ENCODE peak calls at places on chromosomes 2 and 18, in eight cellular contexts. One of them, this sample, is unnamed. For H3K4me1, the result is how much of the 10 kb centered on the place peaks cover.

GRCh38 chr2:152473151-152473857 is 138.3 kb downstream of the FMNL2 start:
- DNase-seq in SK-N-SH: no peak
- DNase-seq in A549: peak
- DNase-seq in MM.1S: no peak
- DNase-seq in PC-9: no peak
- DNase-seq in IMR-90: no peak
- DNase-seq in Karpas-422: no peak
- DNase-seq in mesenchymal stem cell: no peak
- DNase-seq in this sample: no peak

GRCh38 chr2:54927085-54927750 is 123.0 kb downstream of the RTN4 start:
- DNase-seq in IMR-90: no peak
- DNase-seq in MM.1S: no peak
- DNase-seq in SK-N-SH: no peak
- DNase-seq in Karpas-422: no peak
- DNase-seq in PC-9: no peak
- DNase-seq in A549: no peak
- DNase-seq in mesenchymal stem cell: no peak
- DNase-seq in this sample: no peak

GRCh38 chr2:68943581-68944568 is 8.8 kb downstream of the GKN2 start:
- DNase-seq in PC-9: peak
- DNase-seq in Karpas-422: peak
- DNase-seq in A549: peak
- DNase-seq in IMR-90: peak
- DNase-seq in mesenchymal stem cell: peak
- DNase-seq in SK-N-SH: peak
- DNase-seq in MM.1S: peak
- DNase-seq in this sample: peak

GRCh38 chr2:197045115-197045514 is 118.6 kb upstream of the PGAP1 start:
- DNase-seq in MM.1S: no peak
- DNase-seq in SK-N-SH: no peak
- DNase-seq in mesenchymal stem cell: no peak
- DNase-seq in PC-9: no peak
- DNase-seq in Karpas-422: no peak
- DNase-seq in IMR-90: no peak
- DNase-seq in A549: no peak
- DNase-seq in this sample: no peak

GRCh38 chr2:10486601-10487079 is 38.5 kb upstream of the ODC1 start:
- DNase-seq in MM.1S: no peak
- DNase-seq in Karpas-422: no peak
- DNase-seq in IMR-90: no peak
- DNase-seq in A549: no peak
- DNase-seq in mesenchymal stem cell: no peak
- DNase-seq in SK-N-SH: no peak
- DNase-seq in PC-9: no peak
- DNase-seq in this sample: no peak

GRCh38 chr18:72867721-72868665 is at the start of gene NETO1:
- DNase-seq in SK-N-SH: peak
- DNase-seq in IMR-90: no peak
- DNase-seq in PC-9: no peak
- DNase-seq in MM.1S: no peak
- DNase-seq in A549: no peak
- DNase-seq in mesenchymal stem cell: peak
- DNase-seq in Karpas-422: no peak
- DNase-seq in this sample: peak

GRCh38 chr2:129782618-129782960 is 196.9 kb upstream of the RAB6C start:
- DNase-seq in IMR-90: no peak
- DNase-seq in SK-N-SH: peak
- DNase-seq in A549: no peak
- DNase-seq in mesenchymal stem cell: no peak
- DNase-seq in MM.1S: no peak
- DNase-seq in Karpas-422: no peak
- DNase-seq in PC-9: no peak
- DNase-seq in this sample: no peak

GRCh38 chr2:74128206-74128605 is 19.5 kb downstream of the BOLA3 start:
- DNase-seq in PC-9: no peak
- DNase-seq in IMR-90: peak
- DNase-seq in A549: no peak
- DNase-seq in MM.1S: no peak
- DNase-seq in mesenchymal stem cell: peak
- DNase-seq in Karpas-422: no peak
- DNase-seq in SK-N-SH: no peak
- DNase-seq in this sample: peak

GRCh38 chr2:237645261-237645660 is 17.9 kb downstream of the LRRFIP1 start:
- DNase-seq in MM.1S: no peak
- DNase-seq in PC-9: no peak
- DNase-seq in SK-N-SH: no peak
- DNase-seq in mesenchymal stem cell: no peak
- DNase-seq in Karpas-422: no peak
- DNase-seq in A549: no peak
- DNase-seq in IMR-90: no peak
- DNase-seq in this sample: no peak

GRCh38 chr2:222903234-222904220 is 42.7 kb downstream of the ACSL3 start:
- DNase-seq in mesenchymal stem cell: peak
- DNase-seq in IMR-90: peak
- DNase-seq in Karpas-422: peak
- DNase-seq in SK-N-SH: peak
- DNase-seq in MM.1S: peak
- DNase-seq in A549: peak
- DNase-seq in PC-9: peak
- DNase-seq in this sample: peak

GRCh38 chr2:230774348-230774951 is 61.8 kb downstream of the CAB39 start:
- DNase-seq in MM.1S: no peak
- DNase-seq in Karpas-422: no peak
- DNase-seq in mesenchymal stem cell: peak
- DNase-seq in IMR-90: peak
- DNase-seq in PC-9: no peak
- DNase-seq in SK-N-SH: no peak
- DNase-seq in A549: peak
- DNase-seq in this sample: peak

GRCh38 chr2:218375212-218375611 is 6.9 kb upstream of the SLC11A1 start:
- DNase-seq in PC-9: no peak
- DNase-seq in A549: no peak
- DNase-seq in MM.1S: no peak
- DNase-seq in mesenchymal stem cell: peak
- DNase-seq in Karpas-422: no peak
- DNase-seq in SK-N-SH: no peak
- DNase-seq in IMR-90: peak
- DNase-seq in this sample: peak

GRCh38 chr2:125656190-125656589 is 999.8 kb upstream of the GYPC start:
- DNase-seq in PC-9: no peak
- DNase-seq in MM.1S: no peak
- DNase-seq in SK-N-SH: no peak
- DNase-seq in A549: no peak
- DNase-seq in IMR-90: no peak
- DNase-seq in mesenchymal stem cell: no peak
- DNase-seq in Karpas-422: peak
- DNase-seq in this sample: no peak

GRCh38 chr18:22977847-22978701 is 44.9 kb downstream of the RBBP8 start:
- DNase-seq in IMR-90: peak
- DNase-seq in MM.1S: no peak
- DNase-seq in Karpas-422: no peak
- DNase-seq in PC-9: peak
- DNase-seq in mesenchymal stem cell: peak
- DNase-seq in A549: peak
- DNase-seq in SK-N-SH: no peak
- DNase-seq in this sample: peak

GRCh38 chr18:22412502-22412901 is 5.2 kb downstream of the CTAGE1 start:
- DNase-seq in mesenchymal stem cell: no peak
- DNase-seq in PC-9: no peak
- DNase-seq in SK-N-SH: no peak
- DNase-seq in IMR-90: peak
- DNase-seq in A549: no peak
- DNase-seq in MM.1S: no peak
- DNase-seq in Karpas-422: no peak
- DNase-seq in this sample: peak

GRCh38 chr2:170202437-170202836 is 24.5 kb downstream of the MYO3B start:
- DNase-seq in PC-9: no peak
- DNase-seq in A549: no peak
- DNase-seq in mesenchymal stem cell: no peak
- DNase-seq in Karpas-422: no peak
- DNase-seq in MM.1S: no peak
- DNase-seq in SK-N-SH: peak
- DNase-seq in IMR-90: no peak
- DNase-seq in this sample: no peak

DNA sequence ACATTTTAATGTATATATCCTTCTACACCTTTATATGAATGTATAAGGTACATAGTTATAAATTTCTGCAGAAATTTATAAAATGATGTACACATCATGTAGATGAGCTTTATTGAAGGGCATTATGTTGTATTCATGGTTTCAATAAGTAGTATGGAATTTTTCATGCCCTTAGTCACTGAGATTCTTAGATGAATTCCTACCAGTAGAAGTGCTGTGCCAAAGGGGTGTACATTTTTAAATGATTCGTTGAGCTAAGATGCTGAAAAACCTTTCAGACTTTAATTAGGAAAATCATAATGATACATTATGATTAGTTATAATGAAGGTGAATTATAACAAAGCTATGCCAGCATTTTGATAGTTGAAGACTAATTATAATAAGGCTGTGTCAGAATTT is 115.2 kb downstream of the ZNF236 start:
- DNase-seq in A549: no peak
- DNase-seq in IMR-90: peak
- DNase-seq in MM.1S: no peak
- DNase-seq in PC-9: no peak
- DNase-seq in Karpas-422: no peak
- DNase-seq in mesenchymal stem cell: no peak
- DNase-seq in SK-N-SH: no peak
- DNase-seq in this sample: peak
- H3K4me1 ChIP-seq in A549: under half
- H3K4me1 ChIP-seq in IMR-90: under half
- H3K4me1 ChIP-seq in MM.1S: under half
- H3K4me1 ChIP-seq in PC-9: under half
- H3K4me1 ChIP-seq in Karpas-422: under half
- H3K4me1 ChIP-seq in mesenchymal stem cell: under half
- H3K4me1 ChIP-seq in SK-N-SH: under half
- H3K4me1 ChIP-seq in this sample: under half

GRCh38 chr2:167114018-167114417 is 225.7 kb downstream of the XIRP2 start:
- DNase-seq in A549: peak
- DNase-seq in PC-9: peak
- DNase-seq in SK-N-SH: no peak
- DNase-seq in Karpas-422: no peak
- DNase-seq in mesenchymal stem cell: peak
- DNase-seq in MM.1S: no peak
- DNase-seq in IMR-90: peak
- DNase-seq in this sample: no peak
- H3K4me2 ChIP-seq in A549: no peak
- H3K4me2 ChIP-seq in PC-9: peak
- H3K4me2 ChIP-seq in SK-N-SH: no peak
- H3K4me2 ChIP-seq in Karpas-422: no peak
- H3K4me2 ChIP-seq in mesenchymal stem cell: no peak
- H3K4me2 ChIP-seq in MM.1S: no peak
- H3K4me2 ChIP-seq in IMR-90: peak
- H3K4me2 ChIP-seq in this sample: no peak

GRCh38 chr2:7096726-7097352 is 179.6 kb downstream of the RNF144A start:
- DNase-seq in MM.1S: no peak
- DNase-seq in A549: no peak
- DNase-seq in IMR-90: no peak
- DNase-seq in mesenchymal stem cell: no peak
- DNase-seq in PC-9: no peak
- DNase-seq in Karpas-422: no peak
- DNase-seq in SK-N-SH: no peak
- DNase-seq in this sample: no peak

GRCh38 chr2:7098816-7099215 is 181.6 kb downstream of the RNF144A start:
- DNase-seq in PC-9: no peak
- DNase-seq in Karpas-422: no peak
- DNase-seq in IMR-90: no peak
- DNase-seq in MM.1S: no peak
- DNase-seq in SK-N-SH: no peak
- DNase-seq in A549: no peak
- DNase-seq in mesenchymal stem cell: no peak
- DNase-seq in this sample: no peak

GRCh38 chr2:7094113-7094760 is 177.0 kb downstream of the RNF144A start:
- DNase-seq in MM.1S: no peak
- DNase-seq in PC-9: no peak
- DNase-seq in Karpas-422: no peak
- DNase-seq in mesenchymal stem cell: peak
- DNase-seq in SK-N-SH: no peak
- DNase-seq in A549: no peak
- DNase-seq in IMR-90: no peak
- DNase-seq in this sample: peak

GRCh38 chr2:7093376-7093775 is 176.2 kb downstream of the RNF144A start:
- DNase-seq in IMR-90: no peak
- DNase-seq in MM.1S: no peak
- DNase-seq in SK-N-SH: no peak
- DNase-seq in mesenchymal stem cell: no peak
- DNase-seq in PC-9: no peak
- DNase-seq in Karpas-422: no peak
- DNase-seq in A549: no peak
- DNase-seq in this sample: no peak

DNA sequence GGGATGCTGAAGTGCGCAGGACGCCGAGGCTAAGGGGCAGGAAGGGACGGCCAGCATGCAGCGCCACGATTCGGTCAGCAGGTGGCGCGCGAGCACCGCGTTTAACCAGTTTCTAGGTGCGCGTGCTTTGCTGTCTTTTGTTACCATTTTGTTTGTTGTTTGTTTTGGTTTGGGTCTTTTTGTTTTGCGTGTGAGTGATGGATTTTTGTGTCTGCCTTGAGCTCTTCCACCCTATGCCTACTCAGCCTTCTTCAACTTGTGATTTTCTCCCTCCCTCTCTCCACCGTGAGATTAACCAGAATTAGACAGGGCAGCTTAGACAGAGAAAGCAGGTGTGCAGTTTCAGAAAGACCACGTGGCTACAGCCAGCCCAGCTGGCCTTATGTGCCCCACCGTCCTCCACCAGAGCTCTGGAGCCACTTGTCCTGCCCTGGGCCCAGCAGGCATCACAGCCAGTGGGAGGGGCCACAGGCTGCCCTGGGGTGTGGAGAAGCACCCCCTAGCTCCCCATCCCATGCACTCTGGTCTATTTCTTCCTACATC is 180.2 kb downstream of the RNF144A start:
- DNase-seq in IMR-90: peak
- DNase-seq in PC-9: peak
- DNase-seq in A549: peak
- DNase-seq in Karpas-422: peak
- DNase-seq in SK-N-SH: peak
- DNase-seq in MM.1S: peak
- DNase-seq in mesenchymal stem cell: peak
- DNase-seq in this sample: peak
- H3K4me3 ChIP-seq in IMR-90: no peak
- H3K4me3 ChIP-seq in PC-9: no peak
- H3K4me3 ChIP-seq in A549: peak
- H3K4me3 ChIP-seq in Karpas-422: no peak
- H3K4me3 ChIP-seq in SK-N-SH: peak
- H3K4me3 ChIP-seq in MM.1S: peak
- H3K4me3 ChIP-seq in mesenchymal stem cell: no peak
- H3K4me3 ChIP-seq in this sample: no peak

GRCh38 chr18:13362051-13362450 is 143.5 kb downstream of the LDLRAD4 start:
- DNase-seq in IMR-90: no peak
- DNase-seq in MM.1S: no peak
- DNase-seq in SK-N-SH: no peak
- DNase-seq in Karpas-422: no peak
- DNase-seq in A549: no peak
- DNase-seq in PC-9: no peak
- DNase-seq in mesenchymal stem cell: no peak
- DNase-seq in this sample: no peak
- H3K4me1 ChIP-seq in IMR-90: under half
- H3K4me1 ChIP-seq in MM.1S: under half
- H3K4me1 ChIP-seq in SK-N-SH: under half
- H3K4me1 ChIP-seq in Karpas-422: under half
- H3K4me1 ChIP-seq in A549: under half
- H3K4me1 ChIP-seq in PC-9: under half
- H3K4me1 ChIP-seq in mesenchymal stem cell: under half
- H3K4me1 ChIP-seq in this sample: under half

This sample was measured in fibroblast of lung.